ENCODE peak calls at places on chromosomes 2 and 18, in five cellular contexts. I, J, U, G and A are unnamed samples.

GRCh38 chr2:58271826-58272225 is 30.7 kb upstream of the FANCL start:
- DNase-seq in I (no peak), J (no peak), U (no peak), G (no peak), A (no peak)

GRCh38 chr2:70939001-70939846 is 3.5 kb downstream of the ATP6V1B1 start:
- DNase-seq in I (no peak), J (no peak), U (no peak), G (no peak), A (no peak)

GRCh38 chr18:44729631-44730101 is 49.0 kb downstream of the SETBP1 start:
- DNase-seq in I (no peak), J (no peak), U (no peak), G (peak), A (no peak)

GRCh38 chr18:11980148-11980554 is 1.2 kb upstream of the IMPA2 start:
- DNase-seq in I (no peak), J (no peak), U (no peak), G (peak), A (no peak)

GRCh38 chr18:27604583-27604982 is 419.5 kb upstream of the CHST9 start:
- DNase-seq in I (no peak), J (no peak), U (no peak), G (peak), A (no peak)

GRCh38 chr2:37389984-37390765 is 45.7 kb downstream of the QPCT start:
- DNase-seq in I (no peak), J (no peak), U (peak), G (peak), A (peak)

GRCh38 chr2:64228126-64228678 is 84.0 kb upstream of the PELI1 start:
- DNase-seq in I (peak), J (peak), U (peak), G (peak), A (peak)

GRCh38 chr18:77059294-77059916 is 73.2 kb downstream of the MBP start:
- DNase-seq in I (no peak), J (no peak), U (no peak), G (peak), A (no peak)

GRCh38 chr18:59395226-59396175 is 36.4 kb upstream of the LMAN1 start:
- DNase-seq in I (no peak), J (no peak), U (no peak), G (no peak), A (no peak)

GRCh38 chr2:217809736-217810135 is 193.1 kb downstream of the TNS1 start:
- DNase-seq in I (no peak), J (no peak), U (no peak), G (no peak), A (no peak)

GRCh38 chr2:135050132-135050531 is 2.0 kb upstream of the RAB3GAP1 start:
- DNase-seq in I (no peak), J (no peak), U (no peak), G (no peak), A (no peak)

GRCh38 chr18:37493352-37493935 is 72.2 kb downstream of the CELF4 start:
- DNase-seq in I (no peak), J (no peak), U (no peak), G (no peak), A (no peak)

GRCh38 chr2:16362611-16363010 is 303.0 kb downstream of the CYRIA start:
- DNase-seq in I (no peak), J (no peak), U (no peak), G (no peak), A (no peak)

GRCh38 chr18:77365667-77366066 is 116.0 kb downstream of the GALR1 start:
- DNase-seq in I (no peak), J (no peak), U (no peak), G (no peak), A (no peak)

GRCh38 chr18:48727685-48728084 is 188.9 kb downstream of the CTIF start:
- DNase-seq in I (no peak), J (no peak), U (no peak), G (no peak), A (no peak)

GRCh38 chr18:50079571-50080295 is 115.2 kb downstream of the MYO5B start:
- DNase-seq in I (peak), J (peak), U (no peak), G (no peak), A (no peak)

GRCh38 chr2:18047114-18047695 is 168.7 kb downstream of the KCNS3 start:
- DNase-seq in I (no peak), J (no peak), U (no peak), G (no peak), A (no peak)

GRCh38 chr2:41502752-41503151 is 545.1 kb upstream of the PKDCC start:
- DNase-seq in I (no peak), J (no peak), U (no peak), G (no peak), A (no peak)

GRCh38 chr2:7430421-7430868 is 513.2 kb downstream of the RNF144A start:
- DNase-seq in I (no peak), J (no peak), U (no peak), G (no peak), A (no peak)

GRCh38 chr2:108594982-108595464 is 60.8 kb downstream of the LIMS1 start:
- DNase-seq in I (no peak), J (no peak), U (no peak), G (peak), A (no peak)

GRCh38 chr2:228131833-228132232 is 49.7 kb downstream of the SPHKAP start:
- DNase-seq in I (no peak), J (no peak), U (no peak), G (no peak), A (peak)

GRCh38 chr2:187187521-187187920 is 260.5 kb downstream of the CALCRL start:
- DNase-seq in I (no peak), J (no peak), U (no peak), G (no peak), A (no peak)

GRCh38 chr2:98550165-98550564 is 58.1 kb downstream of the COA5 start:
- DNase-seq in I (no peak), J (no peak), U (no peak), G (no peak), A (no peak)

GRCh38 chr2:119465687-119466086 is 34.0 kb downstream of the TMEM37 start:
- DNase-seq in I (no peak), J (no peak), U (no peak), G (no peak), A (no peak)

GRCh38 chr18:23872701-23873550 is 141.6 kb upstream of the TTC39C start:
- DNase-seq in I (peak), J (peak), U (no peak), G (no peak), A (no peak)

GRCh38 chr2:36565712-36566111 is 32.3 kb downstream of the FEZ2 start:
- DNase-seq in I (no peak), J (no peak), U (no peak), G (no peak), A (no peak)

GRCh38 chr2:114550895-114551793 is 108.7 kb downstream of the DPP10 start:
- DNase-seq in I (peak), J (peak), U (peak), G (peak), A (peak)

GRCh38 chr2:20153131-20153851 is 71.6 kb downstream of the SDC1 start:
- DNase-seq in I (no peak), J (peak), U (no peak), G (no peak), A (no peak)

GRCh38 chr2:42098571-42099430 is 51.0 kb downstream of the PKDCC start:
- DNase-seq in I (no peak), J (no peak), U (no peak), G (no peak), A (no peak)

DNA sequence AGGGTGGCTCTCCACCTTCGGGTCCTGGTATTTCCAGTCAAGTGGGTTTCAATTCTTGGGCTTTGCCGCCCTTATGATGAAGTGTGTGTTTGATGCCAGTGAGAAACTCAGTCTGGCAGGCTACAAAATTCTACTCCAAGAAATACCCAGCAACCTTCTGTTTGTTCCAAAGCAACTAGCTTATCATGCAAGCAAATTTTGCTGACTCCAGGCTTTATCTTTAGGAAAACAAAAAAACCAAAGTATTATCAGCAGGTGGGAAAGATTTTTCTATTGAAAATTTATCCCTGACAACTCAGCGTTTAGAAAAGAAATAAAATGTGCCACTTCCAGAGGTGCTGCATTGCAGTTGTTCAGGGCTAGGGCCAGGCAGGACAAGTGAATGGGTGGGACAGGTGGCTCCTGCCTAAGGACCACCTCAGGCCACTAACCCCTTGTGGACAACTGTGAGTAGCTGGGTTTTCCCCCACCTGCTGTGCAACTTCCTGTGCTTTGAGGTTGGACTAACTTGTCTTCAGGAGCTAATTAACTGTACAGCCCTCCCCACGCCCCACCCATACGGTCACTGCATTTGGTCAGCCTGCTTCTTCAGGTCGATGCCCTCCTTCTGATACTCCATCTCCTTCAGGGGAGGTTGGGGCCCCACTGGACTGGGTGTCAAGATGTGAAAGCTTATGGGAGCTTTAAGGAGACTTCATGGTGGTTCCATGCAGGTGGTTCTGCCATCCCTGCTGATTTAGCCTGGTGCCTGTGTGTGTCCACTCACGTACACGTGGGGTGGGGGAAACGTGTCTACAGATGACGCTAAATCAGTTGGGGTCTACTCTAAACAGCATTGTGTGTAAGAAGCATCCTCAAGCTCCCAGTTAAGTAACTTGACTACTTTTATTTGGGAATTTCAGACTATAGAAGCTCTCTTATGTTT is 46.8 kb downstream of the BCL2L11 start:
- DNase-seq in I (no peak), J (no peak), U (no peak), G (no peak), A (no peak)
- TF ChIP-seq POLR2A in I (no peak), J (no peak), U (no peak), G (no peak), A (no peak)

GRCh38 chr2:96868555-96869280 is 1.2 kb downstream of the SEMA4C start:
- DNase-seq in I (peak), J (peak), U (peak), G (peak), A (peak)
- TF ChIP-seq POLR2A in I (no peak), J (peak), U (peak), G (peak), A (peak)

GRCh38 chr2:189579585-189579984 is 1.0 kb downstream of the SLC40A1 start:
- DNase-seq in I (no peak), J (no peak), U (no peak), G (peak), A (no peak)
- TF ChIP-seq POLR2A in I (no peak), J (peak), U (no peak), G (no peak), A (no peak)

GRCh38 chr2:88580088-88580487 is 47.2 kb downstream of the EIF2AK3 start:
- DNase-seq in I (no peak), J (no peak), U (no peak), G (no peak), A (no peak)

GRCh38 chr2:88585969-88586368 is 41.3 kb downstream of the EIF2AK3 start:
- DNase-seq in I (no peak), J (no peak), U (no peak), G (no peak), A (no peak)

DNA sequence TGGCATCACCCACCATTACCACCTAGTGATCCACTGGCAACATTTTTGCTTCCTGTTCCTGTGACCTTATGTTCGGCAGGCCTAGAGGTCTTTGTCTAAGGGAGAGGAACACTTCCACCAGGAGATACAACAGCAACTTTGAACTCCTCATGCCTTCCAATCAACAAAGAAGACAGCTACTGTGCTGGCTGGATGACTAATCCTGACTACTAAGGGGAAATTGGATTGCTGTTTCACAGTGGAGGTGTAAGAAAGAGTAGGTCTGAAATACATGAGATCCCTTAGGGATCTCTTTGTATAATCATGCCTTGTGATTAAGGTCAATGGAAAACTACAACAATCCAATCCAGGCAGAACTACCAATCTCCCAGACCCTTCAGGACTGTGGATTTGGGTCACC is 45.2 kb downstream of the EIF2AK3 start:
- DNase-seq in I (no peak), J (no peak), U (no peak), G (peak), A (no peak)
- TF ChIP-seq POLR2A in I (no peak), J (no peak), U (no peak), G (no peak), A (no peak)

DNA sequence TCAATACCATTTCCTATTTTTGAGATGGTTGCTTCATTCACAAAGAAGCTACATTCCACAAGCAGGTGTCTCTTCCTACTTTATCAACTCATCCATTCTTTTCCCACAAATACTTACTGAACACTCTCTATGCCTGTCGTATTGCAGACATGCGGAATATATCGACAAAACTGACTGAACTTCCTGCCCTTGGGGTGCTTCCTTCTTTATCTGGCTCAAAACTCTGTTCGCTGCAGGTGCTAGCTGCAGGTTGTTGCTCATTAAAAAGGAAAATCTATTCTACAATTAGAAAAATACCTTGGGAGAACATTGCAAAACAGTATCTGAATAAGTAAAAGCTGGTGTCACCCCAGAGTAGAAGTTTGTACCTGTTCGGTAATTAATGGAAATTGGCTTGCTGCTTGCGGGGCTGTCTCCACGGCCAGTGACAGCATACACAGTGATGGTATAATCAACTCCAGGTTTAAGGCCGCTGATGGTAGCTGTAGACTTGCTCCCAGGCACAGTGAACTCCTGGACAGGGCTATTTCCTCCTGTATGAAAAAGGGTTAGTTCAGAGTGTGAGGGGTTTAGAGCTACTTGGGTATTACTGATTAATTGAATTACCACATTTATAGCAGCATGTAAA is 52.1 kb downstream of the FN1 start:
- DNase-seq in I (no peak), J (no peak), U (no peak), G (no peak), A (no peak)
- TF ChIP-seq POLR2A in I (no peak), J (no peak), U (no peak), G (peak), A (no peak)

DNA sequence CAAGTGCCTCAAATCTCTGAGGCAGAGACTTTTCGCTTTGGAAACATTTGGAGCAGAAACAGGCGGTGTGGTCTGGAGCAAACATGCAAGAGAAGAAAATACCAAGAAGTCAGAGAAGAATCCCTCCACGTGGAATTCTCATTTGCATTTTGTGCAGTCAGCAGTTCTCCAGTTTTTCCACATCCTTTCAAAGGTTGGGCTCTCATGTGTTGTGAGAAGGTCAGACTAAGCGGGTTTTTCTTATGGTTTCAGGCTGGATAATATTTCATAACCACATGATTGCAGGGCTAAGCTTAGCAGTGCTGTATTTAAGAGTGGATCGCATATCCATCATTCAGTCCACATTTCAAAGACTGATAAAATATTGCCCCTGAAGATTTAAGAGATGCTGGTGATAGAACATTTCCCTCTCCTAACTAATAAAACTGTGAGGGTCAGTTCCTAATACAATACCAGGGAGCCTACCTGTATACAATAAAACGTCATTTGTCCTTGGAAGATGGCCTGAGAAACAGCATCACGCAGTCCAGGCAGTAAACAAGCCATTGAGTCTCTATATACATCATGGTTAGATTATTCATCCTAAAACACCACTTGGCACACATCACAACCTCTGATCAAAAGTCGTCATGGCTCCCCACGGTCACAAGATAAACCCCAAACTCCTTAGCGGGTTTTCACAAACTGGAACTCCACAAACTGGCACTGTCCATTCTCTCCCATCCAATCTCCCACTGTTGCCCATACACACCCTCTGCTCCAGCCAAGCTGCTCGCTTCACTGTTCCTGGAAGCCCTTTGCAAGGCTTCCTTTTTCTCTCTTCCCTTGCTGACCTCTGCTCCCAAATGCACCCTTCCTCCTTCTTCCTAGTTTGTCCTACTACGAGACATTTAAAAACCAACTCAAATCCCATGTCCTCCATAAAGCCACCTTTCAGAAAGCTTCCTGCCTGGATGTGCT is 31.5 kb downstream of the ANKRD44 start:
- DNase-seq in I (no peak), J (no peak), U (no peak), G (no peak), A (no peak)
- TF ChIP-seq POLR2A in I (no peak), J (no peak), U (no peak), G (no peak), A (no peak)

DNA sequence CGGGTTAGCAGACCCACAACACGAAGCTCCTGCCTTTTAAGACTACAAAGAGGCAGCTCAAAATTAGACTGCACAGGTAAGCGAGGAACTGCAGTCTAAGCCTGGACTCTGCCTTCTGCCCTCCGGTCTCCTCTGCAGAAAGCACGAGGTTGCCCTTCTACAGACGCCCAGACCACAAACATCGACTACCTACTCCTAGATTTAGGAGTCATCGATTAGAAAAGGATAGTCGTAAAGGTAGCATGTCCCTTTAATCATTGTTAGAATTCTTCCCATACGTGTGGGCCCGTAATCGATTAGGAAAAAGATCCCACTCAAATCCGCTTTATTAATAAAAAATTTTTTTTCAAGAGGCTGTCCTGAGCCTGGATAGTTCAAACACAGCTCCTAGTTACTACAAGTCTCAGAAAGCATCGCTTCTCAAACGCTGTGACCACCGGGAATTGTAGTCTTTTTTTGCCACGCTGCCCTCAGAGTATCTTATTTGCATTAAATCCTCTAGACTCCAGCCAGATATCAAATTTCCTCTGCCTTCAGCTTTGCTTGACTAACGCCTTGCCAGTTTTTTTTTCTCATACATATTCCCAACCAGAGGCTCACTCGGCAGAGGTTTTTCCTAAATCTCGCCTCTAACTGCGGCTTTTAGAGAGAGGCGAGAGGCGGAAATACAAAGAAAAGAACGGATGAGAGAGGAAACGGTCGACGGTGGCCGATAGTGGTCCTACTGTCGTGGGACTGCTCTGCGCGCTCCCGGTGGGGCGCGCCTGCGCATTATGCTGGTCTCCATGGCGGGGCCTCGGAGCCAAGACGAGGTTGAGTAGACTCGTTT is at the start of the genes CARF and WDR12:
- DNase-seq in I (peak), J (peak), U (peak), G (peak), A (peak)
- TF ChIP-seq POLR2A in I (no peak), J (peak), U (no peak), G (peak), A (peak)